ENCODE peak calls at places on chromosomes 16 and 17, in six cellular contexts. One of them, this sample, is unnamed.
A peak's percentile ranks its signal among the peaks of the same experiment; 100 is the strongest.

GRCh38 chr17:8068736-8069586 is 18.6 kb downstream of the ALOX12B start:
- DNase-seq in mucosa of descending colon: peak; percentile 72
- DNase-seq in ovary: no peak
- DNase-seq in mammary epithelial cell: no peak
- DNase-seq in IMR-90: no peak
- DNase-seq in cardiac muscle cell: no peak
- DNase-seq in this sample: no peak

GRCh38 chr16:89370081-89370511 is 120.3 kb downstream of the ANKRD11 start:
- DNase-seq in mucosa of descending colon: no peak
- DNase-seq in ovary: no peak
- DNase-seq in mammary epithelial cell: peak; percentile 27
- DNase-seq in IMR-90: peak; percentile 44
- DNase-seq in cardiac muscle cell: no peak
- DNase-seq in this sample: no peak

GRCh38 chr17:35766903-35767510 is 6.3 kb downstream of the C17orf50 start:
- DNase-seq in mucosa of descending colon: no peak
- DNase-seq in ovary: no peak
- DNase-seq in mammary epithelial cell: peak; percentile 34
- DNase-seq in IMR-90: peak; percentile 43
- DNase-seq in cardiac muscle cell: peak; percentile 60
- DNase-seq in this sample: peak; percentile 68

GRCh38 chr16:5965321-5965720 is 867.7 kb upstream of the EEF2KMT start:
- DNase-seq in mucosa of descending colon: no peak
- DNase-seq in ovary: no peak
- DNase-seq in mammary epithelial cell: no peak
- DNase-seq in IMR-90: no peak
- DNase-seq in cardiac muscle cell: no peak
- DNase-seq in this sample: no peak

GRCh38 chr17:3557768-3558583 is at the start of gene TRPV3:
- DNase-seq in mucosa of descending colon: peak; percentile 90
- DNase-seq in ovary: no peak
- DNase-seq in mammary epithelial cell: peak; percentile 87
- DNase-seq in IMR-90: no peak
- DNase-seq in cardiac muscle cell: no peak
- DNase-seq in this sample: no peak

GRCh38 chr16:12833939-12834338 is 30.3 kb upstream of the CPPED1 start:
- DNase-seq in mucosa of descending colon: no peak
- DNase-seq in ovary: no peak
- DNase-seq in mammary epithelial cell: peak; percentile 54
- DNase-seq in IMR-90: no peak
- DNase-seq in cardiac muscle cell: no peak
- DNase-seq in this sample: no peak

GRCh38 chr16:86990451-86990850 is 326.7 kb downstream of the C16orf95 start:
- DNase-seq in mucosa of descending colon: no peak
- DNase-seq in ovary: no peak
- DNase-seq in mammary epithelial cell: no peak
- DNase-seq in IMR-90: no peak
- DNase-seq in cardiac muscle cell: no peak
- DNase-seq in this sample: no peak

GRCh38 chr16:61289141-61289540 is 747.1 kb downstream of the CDH8 start:
- DNase-seq in mucosa of descending colon: no peak
- DNase-seq in ovary: no peak
- DNase-seq in mammary epithelial cell: no peak
- DNase-seq in IMR-90: no peak
- DNase-seq in cardiac muscle cell: no peak
- DNase-seq in this sample: no peak

GRCh38 chr17:62017912-62018311 is 47.2 kb downstream of the MED13 start:
- DNase-seq in mucosa of descending colon: no peak
- DNase-seq in ovary: no peak
- DNase-seq in mammary epithelial cell: peak; percentile 11
- DNase-seq in IMR-90: peak; percentile 27
- DNase-seq in cardiac muscle cell: no peak
- DNase-seq in this sample: peak; percentile 20

GRCh38 chr17:77802333-77802615 is 156.2 kb upstream of the TNRC6C start:
- DNase-seq in mucosa of descending colon: no peak
- DNase-seq in ovary: no peak
- DNase-seq in mammary epithelial cell: no peak
- DNase-seq in IMR-90: no peak
- DNase-seq in cardiac muscle cell: no peak
- DNase-seq in this sample: no peak

GRCh38 chr17:43760254-43760852 is 1.8 kb upstream of the SOST start:
- DNase-seq in mucosa of descending colon: peak; percentile 89
- DNase-seq in ovary: peak; percentile 90
- DNase-seq in mammary epithelial cell: peak; percentile 85
- DNase-seq in IMR-90: peak; percentile 91
- DNase-seq in cardiac muscle cell: peak; percentile 95
- DNase-seq in this sample: peak; percentile 96

GRCh38 chr17:45020354-45021138 is 30.9 kb downstream of the DCAKD start:
- DNase-seq in mucosa of descending colon: no peak
- DNase-seq in ovary: peak; percentile 57
- DNase-seq in mammary epithelial cell: no peak
- DNase-seq in IMR-90: peak; percentile 22
- DNase-seq in cardiac muscle cell: no peak
- DNase-seq in this sample: peak; percentile 54

GRCh38 chr17:27569257-27569722 is 61.7 kb upstream of the LGALS9 start:
- DNase-seq in mucosa of descending colon: no peak
- DNase-seq in ovary: no peak
- DNase-seq in mammary epithelial cell: no peak
- DNase-seq in IMR-90: peak; percentile 34
- DNase-seq in cardiac muscle cell: peak; percentile 53
- DNase-seq in this sample: no peak

GRCh38 chr17:49108318-49108717 is 24.3 kb upstream of the B4GALNT2 start:
- DNase-seq in mucosa of descending colon: no peak
- DNase-seq in ovary: no peak
- DNase-seq in mammary epithelial cell: peak; percentile 37
- DNase-seq in IMR-90: peak; percentile 85
- DNase-seq in cardiac muscle cell: no peak
- DNase-seq in this sample: peak; percentile 60

GRCh38 chr17:78788451-78788850 is 6.4 kb upstream of the CYTH1 start:
- DNase-seq in mucosa of descending colon: peak; percentile 29
- DNase-seq in ovary: no peak
- DNase-seq in mammary epithelial cell: no peak
- DNase-seq in IMR-90: no peak
- DNase-seq in cardiac muscle cell: no peak
- DNase-seq in this sample: no peak

GRCh38 chr17:63154586-63155244 is 188.7 kb downstream of the TANC2 start:
- DNase-seq in mucosa of descending colon: no peak
- DNase-seq in ovary: no peak
- DNase-seq in mammary epithelial cell: no peak
- DNase-seq in IMR-90: no peak
- DNase-seq in cardiac muscle cell: no peak
- DNase-seq in this sample: no peak

GRCh38 chr17:4501295-4501949 is 2.7 kb downstream of the SPNS2 start:
- DNase-seq in mucosa of descending colon: no peak
- DNase-seq in ovary: no peak
- DNase-seq in mammary epithelial cell: no peak
- DNase-seq in IMR-90: no peak
- DNase-seq in cardiac muscle cell: no peak
- DNase-seq in this sample: no peak

GRCh38 chr16:66873685-66874055 is 6.6 kb upstream of the PDP2 start:
- DNase-seq in mucosa of descending colon: no peak
- DNase-seq in ovary: no peak
- DNase-seq in mammary epithelial cell: no peak
- DNase-seq in IMR-90: no peak
- DNase-seq in cardiac muscle cell: no peak
- DNase-seq in this sample: no peak

GRCh38 chr17:79391808-79392233 is 219.0 kb downstream of the RBFOX3 start:
- DNase-seq in mucosa of descending colon: no peak
- DNase-seq in ovary: peak; percentile 79
- DNase-seq in mammary epithelial cell: peak; percentile 41
- DNase-seq in IMR-90: peak; percentile 53
- DNase-seq in cardiac muscle cell: peak; percentile 93
- DNase-seq in this sample: peak; percentile 77

GRCh38 chr16:87806246-87806607 is 40.4 kb upstream of the KLHDC4 start:
- DNase-seq in mucosa of descending colon: no peak
- DNase-seq in ovary: no peak
- DNase-seq in mammary epithelial cell: peak; percentile 71
- DNase-seq in IMR-90: peak; percentile 54
- DNase-seq in cardiac muscle cell: no peak
- DNase-seq in this sample: no peak

GRCh38 chr17:47987240-47987835 is 16.4 kb downstream of the CDK5RAP3 start:
- DNase-seq in mucosa of descending colon: no peak
- DNase-seq in ovary: no peak
- DNase-seq in mammary epithelial cell: no peak
- DNase-seq in IMR-90: no peak
- DNase-seq in cardiac muscle cell: no peak
- DNase-seq in this sample: no peak

GRCh38 chr16:835373-835772 is 34.8 kb upstream of the GNG13 start:
- DNase-seq in mucosa of descending colon: no peak
- DNase-seq in ovary: no peak
- DNase-seq in mammary epithelial cell: no peak
- DNase-seq in IMR-90: no peak
- DNase-seq in cardiac muscle cell: no peak
- DNase-seq in this sample: no peak

GRCh38 chr16:21614896-21615295 is 15.5 kb downstream of the METTL9 start:
- DNase-seq in mucosa of descending colon: no peak
- DNase-seq in ovary: no peak
- DNase-seq in mammary epithelial cell: no peak
- DNase-seq in IMR-90: no peak
- DNase-seq in cardiac muscle cell: no peak
- DNase-seq in this sample: no peak

GRCh38 chr17:7606280-7606679 is 8.4 kb downstream of the FXR2 start:
- DNase-seq in mucosa of descending colon: no peak
- DNase-seq in ovary: no peak
- DNase-seq in mammary epithelial cell: no peak
- DNase-seq in IMR-90: no peak
- DNase-seq in cardiac muscle cell: peak; percentile 65
- DNase-seq in this sample: no peak

GRCh38 chr17:37179893-37180292 is 195.9 kb upstream of the C17orf78 start:
- DNase-seq in mucosa of descending colon: no peak
- DNase-seq in ovary: no peak
- DNase-seq in mammary epithelial cell: peak; percentile 61
- DNase-seq in IMR-90: peak; percentile 87
- DNase-seq in cardiac muscle cell: no peak
- DNase-seq in this sample: peak; percentile 71

GRCh38 chr17:58398574-58399266 is 18.6 kb downstream of the RNF43 start:
- DNase-seq in mucosa of descending colon: no peak
- DNase-seq in ovary: no peak
- DNase-seq in mammary epithelial cell: no peak
- DNase-seq in IMR-90: no peak
- DNase-seq in cardiac muscle cell: no peak
- DNase-seq in this sample: no peak

GRCh38 chr16:80197790-80198201 is 343.0 kb upstream of the DYNLRB2 start:
- DNase-seq in mucosa of descending colon: no peak
- DNase-seq in ovary: no peak
- DNase-seq in mammary epithelial cell: peak; percentile 93
- DNase-seq in IMR-90: peak; percentile 93
- DNase-seq in cardiac muscle cell: no peak
- DNase-seq in this sample: peak; percentile 85

GRCh38 chr17:70006159-70006558 is 68.9 kb upstream of the KCNJ16 start:
- DNase-seq in mucosa of descending colon: no peak
- DNase-seq in ovary: no peak
- DNase-seq in mammary epithelial cell: no peak
- DNase-seq in IMR-90: peak; percentile 50
- DNase-seq in cardiac muscle cell: no peak
- DNase-seq in this sample: peak; percentile 42

GRCh38 chr16:68503334-68503733 is 35.8 kb upstream of the ZFP90 start:
- DNase-seq in mucosa of descending colon: no peak
- DNase-seq in ovary: no peak
- DNase-seq in mammary epithelial cell: peak; percentile 54
- DNase-seq in IMR-90: peak; percentile 21
- DNase-seq in cardiac muscle cell: no peak
- DNase-seq in this sample: no peak
- H3K4me3 ChIP-seq in mucosa of descending colon: no peak overlapping the region
- H3K4me3 ChIP-seq in ovary: no peak overlapping the region
- H3K4me3 ChIP-seq in mammary epithelial cell: no peak overlapping the region
- H3K4me3 ChIP-seq in IMR-90: no peak overlapping the region
- H3K4me3 ChIP-seq in cardiac muscle cell: no peak overlapping the region
- H3K4me3 ChIP-seq in this sample: no peak overlapping the region

DNA sequence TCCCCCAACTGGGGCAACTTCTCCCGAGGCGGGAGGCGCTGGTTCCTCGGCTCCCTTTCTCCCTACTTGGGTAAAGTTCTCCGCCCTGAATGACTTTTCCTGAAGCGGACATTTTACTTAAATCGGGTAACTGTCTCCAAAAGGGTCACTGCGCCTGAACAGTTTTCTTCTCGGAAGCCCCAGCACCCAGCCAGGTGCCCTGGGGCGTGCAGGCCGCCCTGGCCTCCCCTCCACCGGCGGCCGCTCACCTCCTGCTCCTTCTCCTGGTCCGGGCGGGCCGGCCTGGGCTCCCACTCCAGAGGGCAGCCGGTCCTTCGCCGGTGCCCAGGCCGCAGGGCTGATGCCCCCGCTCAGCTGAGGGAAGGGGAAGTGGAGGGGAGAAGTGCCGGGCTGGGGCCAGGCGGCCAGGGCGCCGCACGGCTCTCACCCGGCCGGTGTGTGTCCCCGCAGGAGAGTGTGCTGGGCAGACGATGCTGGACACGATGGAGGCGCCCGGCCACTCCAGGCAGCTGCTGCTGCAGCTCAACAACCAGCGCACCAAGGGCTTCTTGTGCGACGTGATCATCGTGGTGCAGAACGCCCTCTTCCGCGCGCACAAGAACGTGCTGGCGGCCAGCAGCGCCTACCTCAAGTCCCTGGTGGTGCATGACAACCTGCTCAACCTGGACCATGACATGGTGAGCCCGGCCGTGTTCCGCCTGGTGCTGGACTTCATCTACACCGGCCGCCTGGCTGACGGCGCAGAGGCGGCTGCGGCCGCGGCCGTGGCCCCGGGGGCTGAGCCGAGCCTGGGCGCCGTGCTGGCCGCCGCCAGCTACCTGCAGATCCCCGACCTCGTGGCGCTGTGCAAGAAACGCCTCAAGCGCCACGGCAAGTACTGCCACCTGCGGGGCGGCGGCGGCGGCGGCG is 1.6 kb downstream of the HIC1 start:
- DNase-seq in mucosa of descending colon: peak; percentile 69
- DNase-seq in ovary: peak; percentile 65
- DNase-seq in mammary epithelial cell: no peak
- DNase-seq in IMR-90: peak; percentile 64
- DNase-seq in cardiac muscle cell: peak; percentile 51
- DNase-seq in this sample: peak; percentile 72
- H3K4me3 ChIP-seq in mucosa of descending colon: no peak overlapping the region
- H3K4me3 ChIP-seq in ovary: peak overlapping the region; percentile 41
- H3K4me3 ChIP-seq in mammary epithelial cell: no peak overlapping the region
- H3K4me3 ChIP-seq in IMR-90: peak overlapping the region; percentile 75
- H3K4me3 ChIP-seq in cardiac muscle cell: no peak overlapping the region
- H3K4me3 ChIP-seq in this sample: peak overlapping the region; percentile 64

DNA sequence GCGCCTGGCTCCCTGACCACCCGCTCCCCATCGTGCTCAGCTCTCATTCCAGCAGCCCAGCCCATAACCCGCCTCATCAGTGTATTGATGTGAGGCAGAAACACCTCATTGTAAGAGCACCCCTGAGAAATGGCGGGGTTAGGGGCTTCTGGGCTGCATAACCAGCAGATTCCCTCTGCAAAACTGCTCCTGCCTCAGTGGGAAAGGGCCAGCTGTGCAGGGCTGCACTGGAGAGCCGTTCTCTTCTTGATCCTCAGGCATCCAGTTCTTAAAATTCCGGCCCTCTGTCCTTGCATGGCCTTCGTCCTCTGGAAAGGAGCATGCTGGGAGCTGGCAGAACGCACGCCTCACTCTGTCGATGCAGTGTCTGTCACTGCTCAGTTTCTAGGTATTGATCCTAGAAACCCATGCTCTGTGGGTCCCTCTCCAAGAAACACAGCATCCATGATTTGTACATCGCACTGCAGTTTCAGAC is 113.8 kb upstream of the CHMP6 start:
- DNase-seq in mucosa of descending colon: peak; percentile 12
- DNase-seq in ovary: no peak
- DNase-seq in mammary epithelial cell: no peak
- DNase-seq in IMR-90: no peak
- DNase-seq in cardiac muscle cell: no peak
- DNase-seq in this sample: no peak
- H3K4me3 ChIP-seq in mucosa of descending colon: no peak overlapping the region
- H3K4me3 ChIP-seq in ovary: no peak overlapping the region
- H3K4me3 ChIP-seq in mammary epithelial cell: no peak overlapping the region
- H3K4me3 ChIP-seq in IMR-90: no peak overlapping the region
- H3K4me3 ChIP-seq in cardiac muscle cell: no peak overlapping the region
- H3K4me3 ChIP-seq in this sample: no peak overlapping the region

GRCh38 chr16:15856901-15857778 is at the start of gene MYH11:
- DNase-seq in mucosa of descending colon: no peak
- DNase-seq in ovary: peak; percentile 67
- DNase-seq in mammary epithelial cell: peak; percentile 31
- DNase-seq in IMR-90: no peak
- DNase-seq in cardiac muscle cell: peak; percentile 48
- DNase-seq in this sample: no peak
- H3K4me3 ChIP-seq in mucosa of descending colon: no peak within 1 kb of the TSS
- H3K4me3 ChIP-seq in ovary: peak within 1 kb of the TSS; percentile 47
- H3K4me3 ChIP-seq in mammary epithelial cell: no peak within 1 kb of the TSS
- H3K4me3 ChIP-seq in IMR-90: peak within 1 kb of the TSS; percentile 61
- H3K4me3 ChIP-seq in cardiac muscle cell: peak within 1 kb of the TSS; percentile 28
- H3K4me3 ChIP-seq in this sample: peak within 1 kb of the TSS; percentile 32